ENCODE peak calls at places on chromosomes 3 and 15, in five cellular contexts. One of them, this sample, is unnamed.

GRCh38 chr3:129033619-129034321 is 26.8 kb upstream of the GP9 start:
- DNase-seq in A549: no peak
- DNase-seq in GM12878: no peak
- DNase-seq in HepG2: no peak
- DNase-seq in WTC11: no peak
- DNase-seq in this sample: no peak

GRCh38 chr3:122993573-122993972 is 34.0 kb downstream of the SEMA5B start:
- DNase-seq in A549: no peak
- DNase-seq in GM12878: no peak
- DNase-seq in HepG2: no peak
- DNase-seq in WTC11: no peak
- DNase-seq in this sample: no peak

GRCh38 chr3:49295489-49296058 is 18.5 kb upstream of the C3orf62 start:
- DNase-seq in A549: peak
- DNase-seq in GM12878: no peak
- DNase-seq in HepG2: peak
- DNase-seq in WTC11: peak
- DNase-seq in this sample: peak

GRCh38 chr15:99172171-99172570 is 67.3 kb downstream of the SYNM start:
- DNase-seq in A549: no peak
- DNase-seq in GM12878: no peak
- DNase-seq in HepG2: no peak
- DNase-seq in WTC11: no peak
- DNase-seq in this sample: no peak

GRCh38 chr3:94101860-94102259 is 39.0 kb downstream of the NSUN3 start:
- DNase-seq in A549: peak
- DNase-seq in GM12878: no peak
- DNase-seq in HepG2: no peak
- DNase-seq in WTC11: no peak
- DNase-seq in this sample: no peak

GRCh38 chr3:189270248-189270832 is 98.6 kb downstream of the TPRG1 start:
- DNase-seq in A549: peak
- DNase-seq in GM12878: no peak
- DNase-seq in HepG2: peak
- DNase-seq in WTC11: peak
- DNase-seq in this sample: no peak

GRCh38 chr3:173253471-173253870 is 112.4 kb upstream of the SPATA16 start:
- DNase-seq in A549: no peak
- DNase-seq in GM12878: no peak
- DNase-seq in HepG2: no peak
- DNase-seq in WTC11: no peak
- DNase-seq in this sample: no peak

GRCh38 chr15:52464478-52464877 is 64.2 kb downstream of the MYO5A start:
- DNase-seq in A549: no peak
- DNase-seq in GM12878: peak
- DNase-seq in HepG2: no peak
- DNase-seq in WTC11: no peak
- DNase-seq in this sample: no peak

GRCh38 chr3:171311784-171312183 is 148.4 kb downstream of the TNIK start:
- DNase-seq in A549: no peak
- DNase-seq in GM12878: no peak
- DNase-seq in HepG2: no peak
- DNase-seq in WTC11: no peak
- DNase-seq in this sample: no peak

GRCh38 chr15:90154861-90155626 is 46.1 kb upstream of the SEMA4B start:
- DNase-seq in A549: peak
- DNase-seq in GM12878: no peak
- DNase-seq in HepG2: peak
- DNase-seq in WTC11: no peak
- DNase-seq in this sample: peak

GRCh38 chr3:118817748-118818165 is 216.9 kb downstream of the IGSF11 start:
- DNase-seq in A549: peak
- DNase-seq in GM12878: no peak
- DNase-seq in HepG2: peak
- DNase-seq in WTC11: peak
- DNase-seq in this sample: peak

GRCh38 chr3:179452166-179452544 is 885 bp upstream of the GNB4 start:
- DNase-seq in A549: no peak
- DNase-seq in GM12878: no peak
- DNase-seq in HepG2: no peak
- DNase-seq in WTC11: no peak
- DNase-seq in this sample: peak

GRCh38 chr3:72287941-72288340 is 503.0 kb upstream of the PROK2 start:
- DNase-seq in A549: no peak
- DNase-seq in GM12878: no peak
- DNase-seq in HepG2: no peak
- DNase-seq in WTC11: no peak
- DNase-seq in this sample: no peak

GRCh38 chr15:88915354-88915753 is 2.2 kb upstream of the MFGE8 start:
- DNase-seq in A549: no peak
- DNase-seq in GM12878: no peak
- DNase-seq in HepG2: no peak
- DNase-seq in WTC11: no peak
- DNase-seq in this sample: no peak

GRCh38 chr3:45870099-45870498 is 16.2 kb upstream of the CCR9 start:
- DNase-seq in A549: no peak
- DNase-seq in GM12878: no peak
- DNase-seq in HepG2: no peak
- DNase-seq in WTC11: no peak
- DNase-seq in this sample: no peak

GRCh38 chr3:47082519-47082918 is 81.4 kb downstream of the SETD2 start:
- DNase-seq in A549: no peak
- DNase-seq in GM12878: peak
- DNase-seq in HepG2: no peak
- DNase-seq in WTC11: no peak
- DNase-seq in this sample: no peak

GRCh38 chr15:64137226-64137833 is 14.2 kb upstream of the SNX22 start:
- DNase-seq in A549: no peak
- DNase-seq in GM12878: no peak
- DNase-seq in HepG2: no peak
- DNase-seq in WTC11: no peak
- DNase-seq in this sample: no peak

GRCh38 chr3:182896553-182896952 is 83.8 kb downstream of the DCUN1D1 start:
- DNase-seq in A549: no peak
- DNase-seq in GM12878: no peak
- DNase-seq in HepG2: no peak
- DNase-seq in WTC11: no peak
- DNase-seq in this sample: no peak

GRCh38 chr15:93422476-93422875 is 333.5 kb upstream of the RGMA start:
- DNase-seq in A549: no peak
- DNase-seq in GM12878: no peak
- DNase-seq in HepG2: no peak
- DNase-seq in WTC11: no peak
- DNase-seq in this sample: no peak

DNA sequence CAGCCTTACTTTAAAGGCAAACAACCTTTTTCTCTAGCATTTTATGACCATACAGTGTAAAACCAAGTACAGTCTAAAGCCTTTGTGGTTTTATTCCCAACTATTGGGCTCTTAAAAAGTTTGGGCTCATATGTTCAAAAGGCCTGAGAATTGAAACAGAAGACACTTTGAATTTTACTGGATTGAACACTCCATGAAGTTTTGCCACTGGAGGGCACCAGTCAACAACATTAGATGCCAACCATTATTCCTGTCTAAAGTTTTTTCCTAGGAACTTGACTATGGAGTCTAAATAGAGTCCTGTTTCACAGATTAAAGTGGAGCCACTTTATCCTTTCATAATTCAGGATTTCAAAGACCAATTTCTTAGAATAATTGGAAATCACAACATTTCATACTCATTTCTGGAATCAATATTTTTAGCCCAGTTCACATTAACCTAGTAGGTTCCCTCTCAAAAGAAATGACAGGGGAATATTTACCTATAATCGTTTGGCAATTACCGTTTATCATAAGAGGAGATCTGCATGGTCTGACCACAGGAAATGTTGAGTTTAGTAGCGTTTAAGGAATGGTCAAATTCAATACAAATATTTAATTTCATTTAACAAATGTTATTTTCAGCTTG is 244.1 kb upstream of the PDZRN3 start:
- DNase-seq in A549: peak
- DNase-seq in GM12878: no peak
- DNase-seq in HepG2: peak
- DNase-seq in WTC11: peak
- DNase-seq in this sample: peak
- TF ChIP-seq ESRRA in A549: no peak
- TF ChIP-seq ESRRA in GM12878: no peak
- TF ChIP-seq ESRRA in HepG2: no peak
- TF ChIP-seq ESRRA in WTC11: no peak
- TF ChIP-seq ESRRA in this sample: no peak

GRCh38 chr15:77865701-77866100 is 211.8 kb downstream of the TBC1D2B start:
- DNase-seq in A549: no peak
- DNase-seq in GM12878: no peak
- DNase-seq in HepG2: no peak
- DNase-seq in WTC11: no peak
- DNase-seq in this sample: no peak
- TF ChIP-seq ESRRA in A549: no peak
- TF ChIP-seq ESRRA in GM12878: no peak
- TF ChIP-seq ESRRA in HepG2: no peak
- TF ChIP-seq ESRRA in WTC11: no peak
- TF ChIP-seq ESRRA in this sample: no peak

DNA sequence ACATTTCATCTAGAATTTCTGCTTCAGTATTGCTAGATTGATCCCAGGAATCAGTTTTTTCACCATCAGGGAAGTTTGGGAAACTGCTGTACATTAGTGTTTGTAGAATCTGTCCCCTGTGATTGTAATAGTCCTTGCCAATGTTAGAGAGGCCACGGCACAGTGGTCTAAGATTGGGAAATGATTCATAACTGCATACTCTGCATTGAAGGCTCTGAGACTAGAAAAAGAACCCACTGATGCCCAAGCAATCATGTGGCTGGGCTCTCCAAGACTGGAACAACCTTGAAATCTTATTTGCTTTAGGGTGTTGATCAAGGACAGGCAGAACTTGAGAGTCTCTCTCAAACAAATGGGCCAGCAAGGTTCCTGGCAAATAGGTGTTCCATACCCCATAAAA is 245.6 kb upstream of the LRTM1 start:
- DNase-seq in A549: no peak
- DNase-seq in GM12878: no peak
- DNase-seq in HepG2: no peak
- DNase-seq in WTC11: no peak
- DNase-seq in this sample: no peak
- TF ChIP-seq ESRRA in A549: no peak
- TF ChIP-seq ESRRA in GM12878: no peak
- TF ChIP-seq ESRRA in HepG2: no peak
- TF ChIP-seq ESRRA in WTC11: no peak
- TF ChIP-seq ESRRA in this sample: no peak

DNA sequence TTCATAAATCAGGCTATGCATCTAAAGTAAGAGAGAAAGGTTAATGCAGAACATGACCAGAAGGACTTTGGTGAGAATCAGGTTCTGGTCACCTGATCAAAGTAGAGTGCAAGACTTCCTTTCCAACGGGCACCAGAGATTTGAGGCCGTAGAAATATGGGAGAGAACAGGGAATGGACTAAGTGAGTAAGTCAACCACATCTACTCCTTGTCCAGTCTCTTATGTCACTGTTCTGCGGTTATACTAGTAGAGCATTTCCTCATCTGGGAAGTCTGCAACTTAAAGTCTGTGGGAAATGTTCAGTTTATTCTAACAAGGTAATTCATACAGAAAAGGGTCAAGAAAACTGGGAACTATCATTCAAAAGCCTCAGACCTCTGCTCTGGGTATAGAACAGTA is 232.8 kb downstream of the CPNE4 start:
- DNase-seq in A549: no peak
- DNase-seq in GM12878: no peak
- DNase-seq in HepG2: no peak
- DNase-seq in WTC11: no peak
- DNase-seq in this sample: no peak
- TF ChIP-seq ESRRA in A549: no peak
- TF ChIP-seq ESRRA in GM12878: no peak
- TF ChIP-seq ESRRA in HepG2: no peak
- TF ChIP-seq ESRRA in WTC11: no peak
- TF ChIP-seq ESRRA in this sample: no peak

DNA sequence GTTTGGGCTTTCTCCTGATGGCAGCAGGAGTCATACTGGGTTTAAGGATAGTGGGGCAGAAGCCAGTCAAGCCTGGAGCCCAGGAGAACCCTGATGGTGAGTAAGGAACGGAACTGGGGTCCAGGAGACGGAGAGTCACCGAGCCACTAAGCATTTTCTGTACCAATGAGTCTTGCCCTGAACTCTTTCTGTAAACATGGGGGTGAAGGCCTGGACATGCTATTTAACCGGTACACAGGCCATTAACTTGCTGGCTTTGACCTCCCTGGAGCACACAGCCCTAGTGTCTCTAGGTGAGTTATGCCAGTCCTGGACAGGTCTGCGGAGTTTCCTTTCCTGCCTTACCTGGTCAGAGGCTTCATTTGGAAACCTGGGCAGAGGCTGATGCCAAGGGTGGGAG is 3.9 kb downstream of the SLC6A6 start:
- DNase-seq in A549: no peak
- DNase-seq in GM12878: no peak
- DNase-seq in HepG2: no peak
- DNase-seq in WTC11: no peak
- DNase-seq in this sample: no peak
- TF ChIP-seq ESRRA in A549: no peak
- TF ChIP-seq ESRRA in GM12878: no peak
- TF ChIP-seq ESRRA in HepG2: no peak
- TF ChIP-seq ESRRA in WTC11: no peak
- TF ChIP-seq ESRRA in this sample: no peak

GRCh38 chr3:32421185-32421584 is 29.5 kb downstream of the CMTM7 start:
- DNase-seq in A549: no peak
- DNase-seq in GM12878: no peak
- DNase-seq in HepG2: no peak
- DNase-seq in WTC11: no peak
- DNase-seq in this sample: no peak

GRCh38 chr3:32422943-32423342 is 31.3 kb downstream of the CMTM7 start:
- DNase-seq in A549: no peak
- DNase-seq in GM12878: no peak
- DNase-seq in HepG2: no peak
- DNase-seq in WTC11: no peak
- DNase-seq in this sample: no peak

GRCh38 chr3:32421991-32422859 is 30.6 kb downstream of the CMTM7 start:
- DNase-seq in A549: peak
- DNase-seq in GM12878: no peak
- DNase-seq in HepG2: no peak
- DNase-seq in WTC11: no peak
- DNase-seq in this sample: no peak

GRCh38 chr3:32419766-32420137 is 28.1 kb downstream of the CMTM7 start:
- DNase-seq in A549: no peak
- DNase-seq in GM12878: no peak
- DNase-seq in HepG2: no peak
- DNase-seq in WTC11: no peak
- DNase-seq in this sample: no peak

GRCh38 chr3:32420138-32420981 is 28.7 kb downstream of the CMTM7 start:
- DNase-seq in A549: peak
- DNase-seq in GM12878: peak
- DNase-seq in HepG2: peak
- DNase-seq in WTC11: peak
- DNase-seq in this sample: no peak
- TF ChIP-seq ESRRA in A549: no peak
- TF ChIP-seq ESRRA in GM12878: no peak
- TF ChIP-seq ESRRA in HepG2: no peak
- TF ChIP-seq ESRRA in WTC11: no peak
- TF ChIP-seq ESRRA in this sample: no peak